ENCODE peak calls at places on chromosomes 3 and 15, in eight cellular contexts. C, Z, L, O, Q, J, B and R are unnamed samples.
A peak's percentile ranks its signal among the peaks of the same experiment; 100 is the strongest.

GRCh38 chr3:99128740-99129505 is 227.4 kb upstream of the DCBLD2 start:
- DNase-seq in B (no peak), Z (no peak), Q (no peak), O (no peak), J (peak; percentile 99), C (no peak), L (no peak), R (no peak)

GRCh38 chr3:37138816-37139215 is 35.6 kb downstream of the LRRFIP2 start:
- DNase-seq in O (no peak), J (peak; percentile 20), Q (no peak), Z (no peak), C (no peak), L (peak; percentile 5), B (no peak), R (no peak)

GRCh38 chr15:65055201-65055870 is 10.1 kb downstream of the SLC51B start:
- DNase-seq in C (no peak), B (no peak), J (peak; percentile 58), O (no peak), Z (no peak), L (no peak), Q (no peak), R (no peak)

GRCh38 chr3:9497821-9498565 is 55.6 kb downstream of the LHFPL4 start:
- DNase-seq in B (no peak), L (no peak), O (no peak), Z (no peak), C (no peak), Q (no peak), J (peak; percentile 87), R (no peak)

GRCh38 chr3:183698318-183698731 is 728 bp downstream of the YEATS2 start:
- DNase-seq in Z (no peak), J (peak; percentile 35), C (peak; percentile 51), B (peak; percentile 2), Q (peak; percentile 8), O (no peak), L (peak; percentile 40), R (peak; percentile 67)

GRCh38 chr15:74396445-74397238 is 29.2 kb upstream of the CYP11A1 start:
- DNase-seq in J (peak; percentile 100), L (no peak), O (no peak), B (no peak), C (no peak), Q (no peak), Z (no peak), R (no peak)

GRCh38 chr3:194494951-194495374 is 8.2 kb upstream of the ATP13A3 start:
- DNase-seq in C (no peak), L (no peak), Z (no peak), O (no peak), Q (no peak), B (no peak), J (no peak), R (no peak)

GRCh38 chr3:150094150-150094932 is 123.6 kb upstream of the PFN2 start:
- DNase-seq in Z (no peak), B (no peak), J (peak; percentile 79), O (no peak), L (no peak), C (no peak), Q (no peak), R (no peak)

GRCh38 chr3:81769271-81769670 is 7.8 kb upstream of the GBE1 start:
- DNase-seq in B (no peak), Z (no peak), C (no peak), J (no peak), L (no peak), Q (no peak), O (no peak), R (no peak)